ENCODE peak calls at places on chromosome 7, in ten cellular contexts. S, R, Y, B, V, I, U, X, C and G are unnamed samples.

GRCh38 chr7:29924684-29925083 is 64.9 kb downstream of the SCRN1 start:
- DNase-seq in X (peak), V (no peak), R (no peak), U (no peak), B (no peak), I (no peak), C (no peak), S (no peak), Y (no peak), G (no peak)

GRCh38 chr7:105838273-105839141 is 37.9 kb downstream of the ATXN7L1 start:
- DNase-seq in X (no peak), U (no peak), V (no peak), R (no peak), C (no peak), I (no peak), Y (no peak), S (peak), B (no peak), G (no peak)

GRCh38 chr7:3073763-3074460 is 30.2 kb upstream of the CARD11 start:
- DNase-seq in Y (no peak), S (no peak), U (no peak), R (no peak), C (no peak), B (no peak), X (no peak), I (no peak), V (no peak), G (no peak)

GRCh38 chr7:55642266-55642665 is 70.0 kb upstream of the VOPP1 start:
- DNase-seq in X (no peak), S (no peak), I (no peak), C (no peak), R (no peak), Y (no peak), B (no peak), V (no peak), U (no peak), G (no peak)

GRCh38 chr7:55252386-55252785 is 112.8 kb upstream of the LANCL2 start:
- DNase-seq in V (no peak), I (peak), R (no peak), Y (no peak), X (no peak), S (no peak), C (no peak), U (no peak), B (no peak), G (no peak)

GRCh38 chr7:151249034-151249731 is 689 bp upstream of the SMARCD3 start:
- DNase-seq in B (no peak), Y (no peak), C (peak), U (peak), I (peak), V (no peak), S (peak), X (no peak), R (no peak), G (peak)

GRCh38 chr7:20828947-20829346 is 42.3 kb upstream of the SP8 start:
- DNase-seq in B (no peak), V (peak), S (no peak), R (no peak), I (no peak), X (no peak), C (no peak), Y (no peak), U (no peak), G (no peak)

GRCh38 chr7:2811476-2812118 is 32.5 kb downstream of the GNA12 start:
- DNase-seq in I (peak), V (no peak), B (no peak), R (no peak), U (no peak), Y (no peak), X (no peak), S (no peak), C (no peak), G (no peak)

GRCh38 chr7:88377421-88377820 is 70.7 kb upstream of the STEAP4 start:
- DNase-seq in S (no peak), V (no peak), C (no peak), I (no peak), X (no peak), R (no peak), U (no peak), Y (no peak), B (no peak), G (no peak)

GRCh38 chr7:127732306-127732705 is 80.3 kb downstream of the SND1 start:
- DNase-seq in S (no peak), R (no peak), V (no peak), C (no peak), Y (no peak), I (no peak), U (no peak), X (no peak), B (no peak), G (no peak)

GRCh38 chr7:101792051-101792651 is 25.3 kb upstream of the CUX1 start:
- DNase-seq in U (no peak), C (no peak), I (no peak), B (no peak), X (no peak), S (no peak), R (no peak), V (no peak), Y (peak), G (no peak)

GRCh38 chr7:87370660-87371180 is 25.3 kb downstream of the CROT start:
- DNase-seq in Y (no peak), V (no peak), U (no peak), C (no peak), R (no peak), X (no peak), B (no peak), S (peak), I (no peak), G (no peak)

GRCh38 chr7:50308301-50309129 is 4.0 kb downstream of the IKZF1 start:
- DNase-seq in U (peak), Y (no peak), X (no peak), V (peak), B (no peak), R (no peak), S (no peak), I (no peak), C (no peak), G (no peak)

GRCh38 chr7:50713357-50713965 is 69.2 kb downstream of the GRB10 start:
- DNase-seq in U (no peak), C (no peak), X (no peak), S (no peak), I (no peak), B (no peak), Y (no peak), R (no peak), V (no peak), G (no peak)

GRCh38 chr7:30206466-30206865 is 71.7 kb downstream of the MTURN start:
- DNase-seq in I (no peak), B (no peak), R (no peak), C (no peak), V (no peak), X (no peak), Y (peak), U (no peak), S (peak), G (no peak)

GRCh38 chr7:36145686-36146085 is 7.4 kb upstream of the EEPD1 start:
- DNase-seq in C (no peak), U (no peak), X (no peak), I (no peak), Y (no peak), V (no peak), S (no peak), R (no peak), B (no peak), G (no peak)

GRCh38 chr7:43076606-43077005 is 35.8 kb upstream of the HECW1 start:
- DNase-seq in R (no peak), U (no peak), X (no peak), V (no peak), I (no peak), Y (no peak), C (no peak), B (no peak), S (no peak), G (no peak)

GRCh38 chr7:116341222-116341907 is 131.0 kb downstream of the TES start:
- DNase-seq in X (no peak), S (peak), I (no peak), Y (no peak), B (no peak), R (no peak), C (no peak), V (no peak), U (peak), G (no peak)
- TF ChIP-seq CTCF in X (peak), S (peak), I (no peak), Y (peak), B (no peak), R (no peak), C (no peak), V (no peak), U (no peak), G (no peak)

DNA sequence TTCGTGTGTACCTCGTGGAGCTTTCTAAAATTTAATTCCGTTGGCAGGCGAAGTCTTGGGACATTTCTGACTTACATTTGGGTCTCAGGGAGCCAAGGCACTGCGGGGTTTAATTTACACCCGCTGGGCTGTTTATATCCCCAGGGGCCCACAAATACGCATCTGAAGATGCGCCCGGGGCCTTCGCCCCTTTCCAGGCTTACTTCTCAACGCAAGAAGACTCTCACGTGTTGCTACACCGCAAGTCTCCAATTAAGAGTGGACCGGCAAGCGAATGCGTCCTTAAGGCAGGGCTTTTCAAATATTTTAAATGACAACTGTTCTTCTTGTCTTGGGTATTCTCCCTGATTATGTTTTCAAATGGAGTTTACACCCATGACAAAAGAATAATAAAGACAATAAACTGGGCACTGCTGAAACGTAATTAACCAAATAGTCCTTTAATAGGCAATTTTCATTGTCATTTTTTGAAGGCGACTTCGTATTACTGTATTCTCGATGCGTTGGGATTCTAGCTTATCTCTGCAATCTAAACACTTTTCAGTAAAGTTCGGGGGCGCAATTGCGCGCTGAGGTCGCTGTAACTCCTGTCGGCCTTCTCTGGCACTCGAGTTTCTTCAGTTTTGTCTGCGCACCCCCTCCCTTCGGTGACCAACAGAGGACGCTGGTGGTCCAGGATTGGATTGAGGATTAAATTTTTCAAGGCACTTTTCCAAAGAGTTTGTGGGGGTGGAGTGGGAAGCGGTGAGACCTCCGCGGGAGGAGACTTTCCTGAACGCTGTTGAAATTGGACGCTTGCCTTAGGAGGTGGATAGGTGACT is 837 bp upstream of the IGFBP3 start:
- DNase-seq in C (peak), R (no peak), X (no peak), Y (peak), V (peak), S (peak), I (peak), B (peak), U (peak), G (peak)
- TF ChIP-seq CTCF in C (peak), R (peak), X (peak), Y (peak), V (peak), S (peak), I (no peak), B (peak), U (peak), G (peak)

DNA sequence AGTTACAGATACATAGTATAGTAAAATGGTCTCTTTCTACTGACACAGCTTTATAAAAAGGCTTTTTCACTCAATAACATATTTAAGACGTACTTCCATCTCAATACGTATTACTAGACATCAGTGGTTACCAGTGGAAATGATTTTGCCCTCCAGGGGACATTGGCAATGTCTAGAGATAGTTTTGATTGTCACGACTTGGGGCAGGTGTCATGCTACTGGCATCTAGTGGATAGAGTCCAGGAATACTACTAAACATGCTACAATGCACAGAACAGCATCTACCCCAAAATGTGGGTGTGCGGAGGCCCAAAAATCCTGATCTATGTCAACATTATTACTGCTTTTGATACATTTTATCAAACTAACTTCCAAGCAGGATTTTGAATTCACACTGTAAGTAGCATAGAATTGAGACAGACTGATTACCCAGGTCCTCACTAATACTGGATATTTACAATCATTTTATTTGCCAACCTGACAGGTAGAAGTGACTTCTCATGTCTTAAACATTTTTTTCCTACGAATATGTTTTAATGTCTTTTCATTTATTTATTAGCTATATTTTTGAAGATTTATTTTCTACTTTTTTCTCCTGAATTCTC is 53.8 kb downstream of the HGF start:
- DNase-seq in U (peak), S (peak), V (no peak), I (no peak), R (no peak), X (no peak), B (no peak), C (no peak), Y (no peak), G (no peak)
- TF ChIP-seq CTCF in U (peak), S (peak), V (peak), I (no peak), R (no peak), X (no peak), B (no peak), C (no peak), Y (peak), G (peak)

GRCh38 chr7:116249969-116250553 is 39.7 kb downstream of the TES start:
- DNase-seq in Y (no peak), R (no peak), C (no peak), S (peak), X (no peak), U (peak), I (no peak), V (no peak), B (no peak), G (no peak)
- TF ChIP-seq CTCF in Y (peak), R (no peak), C (peak), S (peak), X (peak), U (peak), I (no peak), V (no peak), B (peak), G (peak)